ENCODE peak calls at places on chromosomes 1 and 21, in eight cellular contexts. T is body of pancreas, S is esophagus squamous epithelium, F is thyroid gland, V is A549, B is transverse colon, I is adrenal gland, Q is IMR-90. N is an unnamed sample.

GRCh38 chr1:40384413-40384762 is 10.9 kb downstream of the SMAP2 start:
- DNase-seq in T (peak; percentile 41), S (no peak), F (no peak), V (no peak), B (no peak), I (no peak), Q (no peak), N (peak; percentile 69)

GRCh38 chr1:181038399-181038873 is 4.7 kb downstream of the MR1 start:
- DNase-seq in T (peak; percentile 56), S (no peak), F (peak; percentile 55), V (peak; percentile 80), B (peak; percentile 57), I (peak; percentile 43), Q (peak; percentile 68), N (peak; percentile 88)

GRCh38 chr21:14901482-14901958 is 163.3 kb downstream of the NRIP1 start:
- DNase-seq in T (no peak), S (no peak), F (no peak), V (no peak), B (no peak), I (no peak), Q (peak; percentile 64), N (no peak)

GRCh38 chr1:78490861-78491310 is at the start of gene PTGFR:
- DNase-seq in T (peak; percentile 20), S (no peak), F (peak; percentile 29), V (no peak), B (no peak), I (peak; percentile 66), Q (peak; percentile 36), N (no peak)

GRCh38 chr1:154760469-154760933 is 109.6 kb downstream of the KCNN3 start:
- DNase-seq in T (peak; percentile 79), S (no peak), F (peak; percentile 82), V (peak; percentile 72), B (peak; percentile 79), I (peak; percentile 56), Q (no peak), N (peak; percentile 40)

GRCh38 chr1:32676945-32677344 is 25.6 kb downstream of the SYNC start:
- DNase-seq in T (no peak), S (no peak), F (no peak), V (no peak), B (no peak), I (no peak), Q (no peak), N (no peak)

GRCh38 chr1:71850515-71850914 is 431.8 kb downstream of the NEGR1 start:
- DNase-seq in T (no peak), S (no peak), F (no peak), V (no peak), B (no peak), I (no peak), Q (no peak), N (no peak)

GRCh38 chr1:156295391-156295947 is at the start of gene GLMP:
- DNase-seq in T (peak; percentile 71), S (no peak), F (peak; percentile 71), V (peak; percentile 64), B (peak; percentile 77), I (peak; percentile 77), Q (peak; percentile 64), N (peak; percentile 78)

GRCh38 chr1:180250883-180251509 is 20.9 kb downstream of the LHX4 start:
- DNase-seq in T (no peak), S (no peak), F (no peak), V (no peak), B (no peak), I (no peak), Q (no peak), N (no peak)

GRCh38 chr1:155984341-155984740 is 6.0 kb upstream of the ARHGEF2 start:
- DNase-seq in T (peak; percentile 64), S (no peak), F (no peak), V (no peak), B (no peak), I (no peak), Q (no peak), N (no peak)

GRCh38 chr1:11174271-11174942 is 14.7 kb upstream of the ANGPTL7 start:
- DNase-seq in T (no peak), S (no peak), F (no peak), V (no peak), B (no peak), I (no peak), Q (no peak), N (no peak)

GRCh38 chr21:45152265-45152746 is 77.9 kb downstream of the ADARB1 start:
- DNase-seq in T (no peak), S (no peak), F (no peak), V (no peak), B (peak; percentile 50), I (no peak), Q (no peak), N (peak; percentile 76)

GRCh38 chr1:18927082-18927653 is 24.8 kb upstream of the ALDH4A1 start:
- DNase-seq in T (no peak), S (no peak), F (no peak), V (no peak), B (peak; percentile 38), I (no peak), Q (no peak), N (no peak)

GRCh38 chr1:215393476-215393875 is 173.6 kb upstream of the KCTD3 start:
- DNase-seq in T (no peak), S (no peak), F (no peak), V (no peak), B (no peak), I (no peak), Q (no peak), N (no peak)

GRCh38 chr1:206578115-206578935 is 33.9 kb downstream of the EIF2D start:
- DNase-seq in T (no peak), S (no peak), F (no peak), V (no peak), B (no peak), I (no peak), Q (peak; percentile 51), N (no peak)

GRCh38 chr1:169523904-169524303 is 38.2 kb upstream of the SLC19A2 start:
- DNase-seq in T (no peak), S (no peak), F (no peak), V (no peak), B (no peak), I (no peak), Q (no peak), N (no peak)

GRCh38 chr1:77253211-77253610 is 28.6 kb upstream of the AK5 start:
- DNase-seq in T (no peak), S (no peak), F (no peak), V (no peak), B (no peak), I (no peak), Q (no peak), N (no peak)

GRCh38 chr21:41112740-41113692 is 54.9 kb upstream of the BACE2 start:
- DNase-seq in T (no peak), S (no peak), F (peak; percentile 39), V (no peak), B (no peak), I (no peak), Q (peak; percentile 79), N (peak; percentile 54)

GRCh38 chr1:21072721-21073120 is 104.0 kb downstream of the EIF4G3 start:
- DNase-seq in T (no peak), S (no peak), F (no peak), V (no peak), B (no peak), I (no peak), Q (peak; percentile 82), N (no peak)

GRCh38 chr1:2474933-2475371 is 1.1 kb upstream of the PLCH2 start:
- DNase-seq in T (no peak), S (no peak), F (peak; percentile 96), V (no peak), B (no peak), I (peak; percentile 95), Q (no peak), N (no peak)
- TF ChIP-seq POLR2A in T (no peak), S (no peak), F (peak; percentile 10), V (no peak), B (no peak), I (peak; percentile 72), Q (no peak), N (no peak)

DNA sequence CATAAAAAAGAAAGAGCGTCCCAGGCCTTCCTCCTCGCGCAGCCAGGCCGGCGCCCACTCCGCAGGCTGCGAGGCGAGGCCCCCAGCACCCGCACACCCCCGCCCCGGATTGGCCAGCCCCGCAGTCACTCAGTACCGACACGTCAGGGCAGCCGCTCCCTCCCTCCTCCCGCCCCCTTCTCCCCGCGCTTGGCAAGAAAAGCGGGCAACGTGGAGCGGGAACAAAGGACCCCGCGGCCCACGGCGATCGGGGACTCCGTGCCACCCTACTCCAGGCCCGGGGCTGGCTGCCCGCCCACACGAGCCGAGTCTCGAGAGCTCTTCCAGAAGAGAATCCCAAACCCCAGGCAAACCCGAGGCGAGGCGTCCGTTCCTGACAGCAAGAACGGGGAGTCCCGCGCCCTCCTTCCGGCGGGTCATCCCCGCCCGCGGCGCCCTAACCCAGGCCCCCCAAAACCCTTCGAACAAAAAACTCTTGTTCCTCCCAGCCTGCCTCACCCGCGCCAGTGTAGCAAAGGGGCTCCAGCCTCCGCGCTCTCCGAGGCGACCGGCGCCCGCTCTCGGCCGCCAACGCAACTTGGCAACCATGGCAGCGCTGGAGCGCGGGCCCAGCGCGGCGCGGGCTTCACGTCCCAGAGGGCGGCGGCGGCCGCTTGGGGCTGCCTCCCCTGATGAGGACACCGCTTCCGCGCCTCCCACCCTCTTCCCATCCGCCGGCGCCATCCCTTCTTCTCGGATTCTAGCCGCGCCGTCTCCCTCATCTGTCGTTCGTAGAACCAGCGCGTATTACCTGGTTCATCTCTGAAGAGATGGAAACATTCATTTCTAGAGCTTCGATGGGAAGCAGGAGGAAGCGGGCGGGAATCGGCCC is 645 bp downstream of the IVNS1ABP start:
- DNase-seq in T (peak; percentile 92), S (peak; percentile 50), F (peak; percentile 92), V (peak; percentile 58), B (peak; percentile 95), I (peak; percentile 96), Q (peak; percentile 88), N (peak; percentile 96)
- TF ChIP-seq POLR2A in T (peak; percentile 7), S (peak; percentile 73), F (peak; percentile 77), V (no peak), B (peak; percentile 42), I (peak; percentile 40), Q (peak; percentile 89), N (peak; percentile 46)

GRCh38 chr1:204513117-204513716 is 3.0 kb upstream of the MDM4 start:
- DNase-seq in T (no peak), S (no peak), F (no peak), V (no peak), B (no peak), I (no peak), Q (no peak), N (no peak)

GRCh38 chr1:204514841-204515240 is 1.4 kb upstream of the MDM4 start:
- DNase-seq in T (no peak), S (no peak), F (no peak), V (no peak), B (no peak), I (no peak), Q (no peak), N (no peak)

GRCh38 chr1:204511366-204511765 is 4.8 kb upstream of the MDM4 start:
- DNase-seq in T (no peak), S (no peak), F (no peak), V (no peak), B (no peak), I (no peak), Q (no peak), N (no peak)

GRCh38 chr1:204520834-204521709 is 4.9 kb downstream of the MDM4 start:
- DNase-seq in T (no peak), S (no peak), F (no peak), V (no peak), B (peak; percentile 53), I (no peak), Q (peak; percentile 90), N (peak; percentile 24)

GRCh38 chr1:204516180-204516879 is at the start of gene MDM4:
- DNase-seq in T (peak; percentile 93), S (peak; percentile 77), F (peak; percentile 93), V (peak; percentile 96), B (peak; percentile 93), I (peak; percentile 92), Q (peak; percentile 97), N (peak; percentile 97)
- TF ChIP-seq POLR2A in T (peak; percentile 97), S (peak; percentile 82), F (peak; percentile 84), V (peak; percentile 47), B (peak; percentile 90), I (peak; percentile 92), Q (peak; percentile 90), N (peak; percentile 94)

GRCh38 chr1:160680399-160680798 is 31.2 kb downstream of the CD48 start:
- DNase-seq in T (no peak), S (no peak), F (no peak), V (no peak), B (no peak), I (no peak), Q (no peak), N (no peak)
- TF ChIP-seq POLR2A in T (no peak), S (no peak), F (no peak), V (no peak), B (no peak), I (no peak), Q (no peak), N (no peak)

N was measured in erythroblast.